ENCODE peak calls at places on chromosome 21, in five cellular contexts. E is Panc1, O is ecto neural progenitor cell, Q is NCI-H1436, F is aorta. Y is an unnamed sample.
A peak's percentile ranks its signal among the peaks of the same experiment; 100 is the strongest.

GRCh38 chr21:41593784-41594138 is 85.8 kb upstream of the TMPRSS2 start:
- DNase-seq in E (no peak), O (no peak), Q (no peak), F (no peak), Y (no peak)

GRCh38 chr21:34800797-34801518 is 132.2 kb downstream of the CLIC6 start:
- DNase-seq in E (no peak), O (no peak), Q (no peak), F (no peak), Y (no peak)

GRCh38 chr21:39385299-39386145 is 36.6 kb upstream of the HMGN1 start:
- DNase-seq in E (no peak), O (no peak), Q (no peak), F (peak; percentile 90), Y (no peak)

GRCh38 chr21:15293251-15293650 is 228.5 kb upstream of the NRIP1 start:
- DNase-seq in E (peak; percentile 17), O (no peak), Q (no peak), F (no peak), Y (no peak)

GRCh38 chr21:46122241-46122671 is 24.3 kb downstream of the COL6A2 start:
- DNase-seq in E (no peak), O (peak; percentile 41), Q (no peak), F (peak; percentile 41), Y (no peak)

GRCh38 chr21:17105972-17106371 is 406.9 kb upstream of the CXADR start:
- DNase-seq in E (no peak), O (no peak), Q (no peak), F (no peak), Y (no peak)

GRCh38 chr21:20266369-20266710 is 731.9 kb upstream of the NCAM2 start:
- DNase-seq in E (no peak), O (no peak), Q (no peak), F (no peak), Y (no peak)

GRCh38 chr21:46377789-46378188 is 53.8 kb downstream of the PCNT start:
- DNase-seq in E (no peak), O (no peak), Q (no peak), F (no peak), Y (no peak)

GRCh38 chr21:15289246-15289645 is 224.4 kb upstream of the NRIP1 start:
- DNase-seq in E (no peak), O (no peak), Q (no peak), F (no peak), Y (no peak)

GRCh38 chr21:36254106-36254941 is 65.7 kb upstream of the MORC3 start:
- DNase-seq in E (no peak), O (no peak), Q (no peak), F (no peak), Y (no peak)

GRCh38 chr21:44878053-44878982 is 4.8 kb upstream of the PTTG1IP start:
- DNase-seq in E (no peak), O (no peak), Q (no peak), F (peak; percentile 32), Y (no peak)

GRCh38 chr21:42632771-42633690 is 20.4 kb upstream of the PDE9A start:
- DNase-seq in E (no peak), O (no peak), Q (no peak), F (no peak), Y (no peak)

GRCh38 chr21:42413093-42413492 is 9.4 kb downstream of the UBASH3A start:
- DNase-seq in E (no peak), O (no peak), Q (no peak), F (no peak), Y (no peak)

GRCh38 chr21:29078884-29079765 is 5.7 kb upstream of the CCT8 start:
- DNase-seq in E (no peak), O (no peak), Q (no peak), F (peak; percentile 61), Y (no peak)

GRCh38 chr21:34974162-34974981 is 74.7 kb downstream of the RUNX1 start:
- DNase-seq in E (no peak), O (no peak), Q (no peak), F (no peak), Y (no peak)

GRCh38 chr21:32562426-32562825 is 22.9 kb downstream of the TCP10L start:
- DNase-seq in E (no peak), O (no peak), Q (no peak), F (peak; percentile 65), Y (peak; percentile 78)

GRCh38 chr21:34688145-34688544 is 19.4 kb downstream of the CLIC6 start:
- DNase-seq in E (no peak), O (no peak), Q (no peak), F (no peak), Y (no peak)

GRCh38 chr21:24896735-24897124 is 710.6 kb downstream of the MRPL39 start:
- DNase-seq in E (no peak), O (no peak), Q (no peak), F (no peak), Y (no peak)

GRCh38 chr21:36120304-36120902 is 14.5 kb upstream of the CBR3 start:
- DNase-seq in E (no peak), O (no peak), Q (no peak), F (no peak), Y (no peak)

GRCh38 chr21:42527489-42528158 is 14.0 kb downstream of the SLC37A1 start:
- DNase-seq in E (no peak), O (no peak), Q (peak; percentile 12), F (no peak), Y (no peak)

GRCh38 chr21:16837319-16837718 is 675.5 kb upstream of the CXADR start:
- DNase-seq in E (no peak), O (no peak), Q (no peak), F (no peak), Y (no peak)

GRCh38 chr21:27045281-27045985 is 78.5 kb upstream of the ADAMTS5 start:
- DNase-seq in E (no peak), O (no peak), Q (no peak), F (no peak), Y (no peak)

GRCh38 chr21:37437376-37438080 is 71.0 kb downstream of the DYRK1A start:
- DNase-seq in E (no peak), O (no peak), Q (no peak), F (no peak), Y (no peak)

GRCh38 chr21:16116798-16117197 is 387.0 kb downstream of the USP25 start:
- DNase-seq in E (no peak), O (no peak), Q (no peak), F (no peak), Y (no peak)

GRCh38 chr21:44836666-44837471 is 19.0 kb upstream of the SUMO3 start:
- DNase-seq in E (no peak), O (peak; percentile 43), Q (no peak), F (no peak), Y (no peak)

GRCh38 chr21:43277481-43278351 is 108.9 kb downstream of the CRYAA start:
- DNase-seq in E (no peak), O (no peak), Q (no peak), F (peak; percentile 25), Y (no peak)

GRCh38 chr21:40386301-40386911 is 460.6 kb downstream of the DSCAM start:
- DNase-seq in E (no peak), O (peak; percentile 76), Q (no peak), F (peak; percentile 52), Y (no peak)

GRCh38 chr21:42097860-42098259 is 26.7 kb downstream of the UMODL1 start:
- DNase-seq in E (peak; percentile 74), O (no peak), Q (no peak), F (peak; percentile 89), Y (no peak)

GRCh38 chr21:33443174-33443573 is 36.6 kb downstream of the TMEM50B start:
- DNase-seq in E (no peak), O (no peak), Q (no peak), F (no peak), Y (no peak)

GRCh38 chr21:44751186-44751798 is 39.9 kb upstream of the TSPEAR start:
- DNase-seq in E (no peak), O (no peak), Q (no peak), F (no peak), Y (no peak)

GRCh38 chr21:38525454-38525853 is 27.2 kb upstream of the ERG start:
- DNase-seq in E (no peak), O (no peak), Q (no peak), F (no peak), Y (no peak)

GRCh38 chr21:39330001-39330400 is 16.6 kb upstream of the BRWD1 start:
- DNase-seq in E (no peak), O (no peak), Q (no peak), F (no peak), Y (no peak)

GRCh38 chr21:32806810-32807386 is 35.3 kb upstream of the PAXBP1 start:
- DNase-seq in E (no peak), O (no peak), Q (no peak), F (no peak), Y (peak; percentile 74)

GRCh38 chr21:17238468-17238867 is 274.4 kb upstream of the CXADR start:
- DNase-seq in E (no peak), O (no peak), Q (no peak), F (no peak), Y (no peak)

Y was measured in esophagus muscularis mucosa.